ENCODE peak calls at places on chromosomes 16 and 17, in five cellular contexts. X is K562, S is HepG2, H is A549, F is upper lobe of left lung. L is an unnamed sample.

GRCh38 chr16:75702247-75702646 is 986 bp upstream of the DUXB start:
- ATAC-seq in F (no peak), X (peak), S (no peak), H (no peak), L (no peak)

GRCh38 chr16:57260294-57260929 is 15.4 kb downstream of the ARL2BP start:
- ATAC-seq in F (no peak), H (peak), X (peak), S (no peak), L (peak)

GRCh38 chr17:17739388-17740066 is 58.3 kb downstream of the RAI1 start:
- ATAC-seq in X (peak), F (peak), H (peak), S (peak), L (peak)

GRCh38 chr16:24626251-24626650 is 86.9 kb downstream of the RBBP6 start:
- ATAC-seq in F (no peak), X (no peak), H (peak), S (no peak), L (no peak)

GRCh38 chr16:75288596-75289120 is 37.2 kb upstream of the BCAR1 start:
- ATAC-seq in X (no peak), F (peak), S (peak), H (no peak), L (peak)

GRCh38 chr16:8887952-8888560 is 5.9 kb downstream of the LITAFD start:
- ATAC-seq in F (no peak), H (no peak), X (peak), S (no peak), L (peak)

GRCh38 chr16:50309527-50310307 is 43.4 kb downstream of the ADCY7 start:
- ATAC-seq in S (peak), F (no peak), H (peak), X (no peak), L (no peak)

GRCh38 chr17:63138713-63139112 is 172.7 kb downstream of the TANC2 start:
- ATAC-seq in F (no peak), H (peak), X (no peak), S (no peak), L (no peak)

GRCh38 chr16:81429045-81429521 is 15.5 kb upstream of the CMIP start:
- ATAC-seq in H (no peak), X (peak), S (peak), F (no peak), L (no peak)

GRCh38 chr16:12137344-12138094 is 161.0 kb downstream of the SNX29 start:
- ATAC-seq in F (no peak), X (no peak), H (no peak), S (peak), L (no peak)

GRCh38 chr16:67529639-67530012 is 997 bp downstream of the RIPOR1 start:
- ATAC-seq in X (no peak), F (peak), S (no peak), H (peak), L (peak)

GRCh38 chr17:35052780-35053179 is 10.7 kb downstream of the RFFL start:
- ATAC-seq in H (peak), F (no peak), X (no peak), S (peak), L (no peak)

GRCh38 chr17:54920819-54921218 is 20.2 kb downstream of the TOM1L1 start:
- ATAC-seq in S (no peak), H (no peak), F (no peak), X (no peak), L (no peak)

GRCh38 chr17:54919456-54919855 is 18.8 kb downstream of the TOM1L1 start:
- ATAC-seq in X (no peak), F (no peak), H (no peak), S (no peak), L (no peak)

GRCh38 chr17:54924405-54924804 is 23.8 kb downstream of the TOM1L1 start:
- ATAC-seq in X (no peak), F (no peak), H (no peak), S (no peak), L (no peak)
- TF ChIP-seq EP300 in X (no peak), F (no peak), H (no peak), S (no peak), L (no peak)

DNA sequence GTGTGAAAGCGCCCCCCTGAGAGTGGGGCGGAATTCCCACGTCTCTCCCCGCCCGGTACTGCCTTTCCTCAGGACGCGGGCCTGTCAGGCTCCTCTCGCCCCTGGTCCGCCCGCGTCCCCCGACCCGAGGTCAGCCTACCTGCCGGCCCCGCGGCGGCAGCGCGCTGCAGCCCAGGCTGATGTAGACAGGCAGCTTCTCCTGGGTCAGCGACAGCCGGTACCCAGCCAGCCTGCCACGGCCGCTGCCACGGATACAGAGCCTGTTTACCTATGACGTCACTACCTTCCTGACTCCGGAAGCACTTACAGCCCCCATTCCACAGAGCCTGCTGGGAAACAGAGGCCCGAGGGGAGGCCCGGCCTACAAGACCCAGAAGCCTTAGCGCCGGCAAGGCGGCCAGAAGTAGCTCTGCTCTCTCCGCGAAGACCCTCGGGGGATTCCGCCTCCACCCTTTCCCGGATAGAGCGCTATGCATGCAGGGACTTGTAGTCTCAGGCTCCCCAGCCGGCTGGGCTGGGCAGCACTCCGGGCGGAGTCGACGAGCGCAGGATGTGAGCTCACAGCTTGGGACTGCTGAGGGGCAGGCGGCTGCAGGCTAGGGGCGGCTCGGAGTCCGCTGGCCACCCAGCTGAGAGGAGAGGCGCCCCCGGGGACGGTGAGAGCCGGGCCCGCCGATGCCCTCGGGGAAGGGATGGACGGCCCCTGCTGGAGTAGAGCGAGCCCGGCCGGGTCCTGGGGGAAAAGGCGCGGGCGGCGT is at the start of the genes IFT20 and TNFAIP1:
- ATAC-seq in S (peak), H (peak), F (peak), X (peak), L (peak)
- TF ChIP-seq EP300 in S (peak), H (no peak), F (no peak), X (peak), L (no peak)

GRCh38 chr17:16380640-16381495 is at the start of gene UBB:
- ATAC-seq in S (peak), H (peak), X (peak), F (peak), L (peak)
- TF ChIP-seq EP300 in S (peak), H (peak), X (peak), F (peak), L (peak)

GRCh38 chr17:48002208-48002919 is 31.5 kb downstream of the CDK5RAP3 start:
- ATAC-seq in F (no peak), S (no peak), H (no peak), X (peak), L (peak)
- TF ChIP-seq EP300 in F (no peak), S (no peak), H (no peak), X (no peak), L (no peak)

GRCh38 chr17:2070241-2071023 is 15.5 kb downstream of the HIC1 start:
- ATAC-seq in S (no peak), X (no peak), H (no peak), F (no peak), L (no peak)

GRCh38 chr17:2074919-2075318 is 20.0 kb downstream of the HIC1 start:
- ATAC-seq in F (no peak), H (no peak), S (no peak), X (no peak), L (no peak)

GRCh38 chr17:2068589-2069051 is 13.7 kb downstream of the HIC1 start:
- ATAC-seq in X (no peak), S (no peak), F (no peak), H (no peak), L (no peak)

GRCh38 chr17:2071024-2071385 is 16.1 kb downstream of the HIC1 start:
- ATAC-seq in X (no peak), F (no peak), H (no peak), S (no peak), L (no peak)

DNA sequence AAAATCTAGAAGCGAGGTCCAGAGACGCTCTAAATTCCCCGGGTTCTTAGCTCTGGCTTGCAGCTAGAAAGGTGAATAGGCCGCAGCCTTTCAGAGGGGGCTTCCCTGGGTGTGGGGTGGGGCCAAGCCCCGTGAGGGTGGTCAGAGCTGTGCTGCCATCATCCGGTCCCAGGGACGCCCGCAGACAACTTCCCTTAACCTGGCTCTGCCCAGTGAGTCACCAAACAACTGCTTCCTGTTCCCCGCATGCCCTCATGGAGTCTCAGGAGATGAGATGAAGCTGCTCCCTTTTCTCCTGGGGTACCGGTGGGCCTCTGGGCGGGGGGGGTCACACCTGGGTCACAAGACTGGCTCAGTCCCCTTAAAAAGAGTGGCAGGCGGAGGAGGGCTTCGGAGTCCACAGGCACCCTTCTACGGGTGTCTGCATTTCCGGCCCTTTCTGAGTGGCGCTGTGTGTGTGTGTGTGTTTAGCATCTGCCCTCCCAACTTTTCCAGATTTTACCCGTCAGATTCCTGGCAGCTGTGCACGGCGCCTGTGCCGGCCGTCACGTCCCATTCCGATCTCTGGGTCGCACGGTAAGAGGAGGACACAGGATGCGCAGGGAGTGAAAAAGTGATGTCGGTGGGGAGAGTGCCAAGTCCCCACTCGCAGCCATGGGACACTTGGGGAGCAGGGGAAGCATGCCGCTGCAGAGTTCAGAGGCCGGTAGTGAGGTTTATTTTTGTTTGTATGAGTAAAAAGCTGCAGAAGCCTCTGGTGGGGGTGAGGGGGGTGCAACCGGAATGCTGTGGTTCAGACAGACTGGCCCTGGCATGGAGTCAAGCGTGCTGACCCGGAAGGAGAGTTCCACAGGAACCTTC is 16.7 kb downstream of the HIC1 start:
- ATAC-seq in S (no peak), F (peak), H (no peak), X (no peak), L (peak)
- TF ChIP-seq EP300 in S (no peak), F (no peak), H (no peak), X (no peak), L (no peak)

L was measured in gastroesophageal sphincter.